ENCODE peak calls at places on chromosomes 2 and 18, in ten cellular contexts. H, W, V, F, R, U, O, I, X and A are unnamed samples.

GRCh38 chr2:190254451-190254850 is 65.2 kb downstream of the HIBCH start:
- DNase-seq in H (no peak), W (no peak), V (no peak), F (no peak), R (no peak), U (no peak), O (no peak), I (no peak), X (no peak), A (no peak)

GRCh38 chr2:156687715-156688114 is 251.5 kb downstream of the GPD2 start:
- DNase-seq in H (no peak), W (no peak), V (peak), F (no peak), R (no peak), U (no peak), O (no peak), I (no peak), X (no peak), A (no peak)

GRCh38 chr2:54685263-54685775 is 38.1 kb upstream of the EML6 start:
- DNase-seq in H (no peak), W (no peak), V (no peak), F (no peak), R (no peak), U (no peak), O (no peak), I (no peak), X (no peak), A (no peak)

GRCh38 chr2:164388511-164388910 is 232.8 kb downstream of the GRB14 start:
- DNase-seq in H (peak), W (no peak), V (peak), F (peak), R (peak), U (no peak), O (no peak), I (no peak), X (peak), A (peak)

GRCh38 chr2:73914667-73915066 is 12.0 kb upstream of the DGUOK start:
- DNase-seq in H (no peak), W (no peak), V (no peak), F (no peak), R (no peak), U (no peak), O (no peak), I (no peak), X (no peak), A (no peak)

GRCh38 chr2:50391553-50391952 is 640.4 kb downstream of the NRXN1 start:
- DNase-seq in H (no peak), W (no peak), V (no peak), F (no peak), R (no peak), U (no peak), O (no peak), I (no peak), X (no peak), A (no peak)

GRCh38 chr18:43396266-43396665 is 119.0 kb upstream of the SYT4 start:
- DNase-seq in H (no peak), W (no peak), V (peak), F (peak), R (no peak), U (no peak), O (no peak), I (peak), X (no peak), A (no peak)

GRCh38 chr2:180158961-180159360 is 151.9 kb upstream of the CWC22 start:
- DNase-seq in H (no peak), W (no peak), V (no peak), F (no peak), R (no peak), U (no peak), O (no peak), I (no peak), X (no peak), A (no peak)

GRCh38 chr2:34012728-34013302 is 413.7 kb upstream of the FAM98A start:
- DNase-seq in H (peak), W (peak), V (peak), F (peak), R (peak), U (no peak), O (peak), I (peak), X (peak), A (no peak)

GRCh38 chr2:54871457-54872103 is 148.1 kb downstream of the EML6 start:
- DNase-seq in H (no peak), W (no peak), V (peak), F (no peak), R (peak), U (no peak), O (no peak), I (no peak), X (no peak), A (no peak)

GRCh38 chr18:67386028-67386427 is 130.5 kb downstream of the DSEL start:
- DNase-seq in H (no peak), W (no peak), V (no peak), F (peak), R (peak), U (no peak), O (no peak), I (no peak), X (no peak), A (no peak)

GRCh38 chr2:58834404-58834803 is 593.3 kb upstream of the FANCL start:
- DNase-seq in H (no peak), W (peak), V (peak), F (peak), R (peak), U (peak), O (no peak), I (no peak), X (no peak), A (no peak)

GRCh38 chr2:238289574-238289973 is 1.2 kb upstream of the PER2 start:
- DNase-seq in H (no peak), W (peak), V (peak), F (no peak), R (no peak), U (no peak), O (no peak), I (no peak), X (no peak), A (no peak)

GRCh38 chr2:151664520-151664919 is 69.8 kb downstream of the NEB start:
- DNase-seq in H (no peak), W (no peak), V (no peak), F (no peak), R (no peak), U (no peak), O (no peak), I (no peak), X (no peak), A (no peak)

GRCh38 chr2:103174711-103175110 is 412.9 kb downstream of the TMEM182 start:
- DNase-seq in H (no peak), W (no peak), V (no peak), F (no peak), R (no peak), U (no peak), O (no peak), I (no peak), X (no peak), A (no peak)

GRCh38 chr2:33272001-33272400 is 204.4 kb upstream of the RASGRP3 start:
- DNase-seq in H (no peak), W (no peak), V (no peak), F (no peak), R (no peak), U (no peak), O (no peak), I (no peak), X (no peak), A (peak)

GRCh38 chr2:86552889-86553288 is 10.4 kb downstream of the CHMP3 start:
- DNase-seq in H (no peak), W (no peak), V (no peak), F (no peak), R (no peak), U (no peak), O (no peak), I (no peak), X (no peak), A (no peak)

GRCh38 chr2:40020997-40021396 is 241.9 kb upstream of the THUMPD2 start:
- DNase-seq in H (no peak), W (no peak), V (no peak), F (no peak), R (no peak), U (no peak), O (no peak), I (no peak), X (no peak), A (no peak)

GRCh38 chr2:233381013-233381995 is 27.0 kb downstream of the DGKD start:
- DNase-seq in H (no peak), W (no peak), V (peak), F (no peak), R (no peak), U (no peak), O (no peak), I (no peak), X (no peak), A (no peak)

GRCh38 chr2:195984951-195985726 is 83.5 kb downstream of the DNAH7 start:
- DNase-seq in H (no peak), W (no peak), V (no peak), F (peak), R (no peak), U (no peak), O (no peak), I (no peak), X (no peak), A (no peak)

GRCh38 chr2:15298769-15299168 is 262.4 kb downstream of the NBAS start:
- DNase-seq in H (no peak), W (no peak), V (no peak), F (no peak), R (no peak), U (no peak), O (no peak), I (no peak), X (no peak), A (no peak)

GRCh38 chr18:70781860-70782453 is 493.1 kb downstream of the SOCS6 start:
- DNase-seq in H (peak), W (peak), V (peak), F (peak), R (peak), U (peak), O (peak), I (peak), X (peak), A (peak)

GRCh38 chr2:11684894-11685460 is 15.0 kb upstream of the NTSR2 start:
- DNase-seq in H (no peak), W (no peak), V (no peak), F (no peak), R (no peak), U (no peak), O (no peak), I (no peak), X (no peak), A (no peak)

GRCh38 chr18:58447342-58448190 is 181.3 kb downstream of the ALPK2 start:
- DNase-seq in H (no peak), W (peak), V (no peak), F (no peak), R (no peak), U (no peak), O (no peak), I (peak), X (no peak), A (no peak)

GRCh38 chr2:16425462-16426336 is 239.9 kb downstream of the CYRIA start:
- DNase-seq in H (peak), W (no peak), V (no peak), F (no peak), R (peak), U (no peak), O (no peak), I (peak), X (no peak), A (no peak)

GRCh38 chr2:43458002-43458628 is 137.7 kb downstream of the THADA start:
- DNase-seq in H (no peak), W (no peak), V (no peak), F (peak), R (no peak), U (no peak), O (no peak), I (no peak), X (no peak), A (no peak)

GRCh38 chr18:13290856-13291271 is 72.3 kb downstream of the LDLRAD4 start:
- DNase-seq in H (no peak), W (no peak), V (no peak), F (no peak), R (no peak), U (no peak), O (no peak), I (no peak), X (no peak), A (no peak)

GRCh38 chr2:121999273-121999672 is 243.8 kb downstream of the TSN start:
- DNase-seq in H (no peak), W (no peak), V (no peak), F (peak), R (no peak), U (no peak), O (no peak), I (peak), X (no peak), A (no peak)

GRCh38 chr18:61635901-61636528 is 256.8 kb downstream of the RNF152 start:
- DNase-seq in H (no peak), W (peak), V (peak), F (peak), R (peak), U (peak), O (peak), I (peak), X (no peak), A (no peak)

GRCh38 chr2:75020476-75020875 is 62.0 kb downstream of the POLE4 start:
- DNase-seq in H (no peak), W (no peak), V (no peak), F (no peak), R (no peak), U (no peak), O (no peak), I (no peak), X (no peak), A (no peak)

DNA sequence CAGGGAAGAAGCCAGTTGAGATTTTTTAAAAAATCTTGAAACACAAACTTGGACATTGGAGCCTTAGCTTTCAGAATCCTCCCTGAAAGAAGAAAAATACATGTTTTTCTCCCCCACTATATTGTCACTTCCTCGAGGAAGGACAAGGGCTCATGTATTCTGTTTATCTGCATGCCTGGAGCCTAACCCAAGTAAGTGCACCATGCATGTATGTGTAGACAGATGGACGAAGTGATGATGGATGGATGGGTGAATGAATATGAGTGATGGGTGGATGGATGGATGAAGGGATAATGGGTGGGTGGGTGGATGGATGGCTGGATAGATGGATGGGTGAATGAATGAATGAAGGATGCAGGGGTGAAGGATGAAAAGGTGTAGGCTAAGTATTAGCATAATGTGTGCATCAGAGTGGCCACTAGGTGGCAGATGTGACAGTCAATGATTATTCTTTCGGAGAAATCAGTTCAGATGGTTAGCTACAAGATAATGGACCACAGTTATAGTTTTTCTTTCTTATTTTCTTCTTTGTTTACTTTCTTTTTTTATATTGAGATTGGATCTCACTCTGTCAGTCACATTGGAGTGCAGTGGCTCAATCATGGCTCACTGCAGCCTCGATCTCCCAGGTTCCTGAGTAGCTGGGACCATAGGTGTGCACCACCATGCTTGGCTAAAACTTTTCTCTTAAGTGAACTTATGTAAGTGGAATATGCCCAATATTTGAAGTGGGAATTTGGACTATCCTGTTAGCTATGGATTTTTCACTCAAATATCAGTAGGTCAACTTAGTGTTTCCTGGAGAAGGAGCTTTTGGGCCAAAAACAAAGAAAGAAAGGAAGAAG is 18.5 kb upstream of the CCDC93 start:
- DNase-seq in H (peak), W (peak), V (peak), F (peak), R (peak), U (peak), O (no peak), I (peak), X (no peak), A (no peak)
- TF ChIP-seq MAX in H (no peak), W (no peak), V (no peak), F (no peak), R (no peak), U (no peak), O (no peak), I (no peak), X (no peak), A (no peak)

GRCh38 chr2:130822766-130823165 is 13.9 kb upstream of the ARHGEF4 start:
- DNase-seq in H (no peak), W (no peak), V (no peak), F (no peak), R (no peak), U (no peak), O (no peak), I (no peak), X (no peak), A (no peak)

GRCh38 chr2:130821867-130822266 is 14.8 kb upstream of the ARHGEF4 start:
- DNase-seq in H (no peak), W (no peak), V (no peak), F (no peak), R (no peak), U (no peak), O (no peak), I (no peak), X (no peak), A (no peak)

GRCh38 chr2:130819915-130820861 is 16.5 kb upstream of the ARHGEF4 start:
- DNase-seq in H (no peak), W (peak), V (no peak), F (no peak), R (no peak), U (no peak), O (no peak), I (peak), X (no peak), A (no peak)

GRCh38 chr2:130818809-130819208 is 17.9 kb upstream of the ARHGEF4 start:
- DNase-seq in H (no peak), W (no peak), V (no peak), F (no peak), R (no peak), U (no peak), O (no peak), I (no peak), X (no peak), A (no peak)

DNA sequence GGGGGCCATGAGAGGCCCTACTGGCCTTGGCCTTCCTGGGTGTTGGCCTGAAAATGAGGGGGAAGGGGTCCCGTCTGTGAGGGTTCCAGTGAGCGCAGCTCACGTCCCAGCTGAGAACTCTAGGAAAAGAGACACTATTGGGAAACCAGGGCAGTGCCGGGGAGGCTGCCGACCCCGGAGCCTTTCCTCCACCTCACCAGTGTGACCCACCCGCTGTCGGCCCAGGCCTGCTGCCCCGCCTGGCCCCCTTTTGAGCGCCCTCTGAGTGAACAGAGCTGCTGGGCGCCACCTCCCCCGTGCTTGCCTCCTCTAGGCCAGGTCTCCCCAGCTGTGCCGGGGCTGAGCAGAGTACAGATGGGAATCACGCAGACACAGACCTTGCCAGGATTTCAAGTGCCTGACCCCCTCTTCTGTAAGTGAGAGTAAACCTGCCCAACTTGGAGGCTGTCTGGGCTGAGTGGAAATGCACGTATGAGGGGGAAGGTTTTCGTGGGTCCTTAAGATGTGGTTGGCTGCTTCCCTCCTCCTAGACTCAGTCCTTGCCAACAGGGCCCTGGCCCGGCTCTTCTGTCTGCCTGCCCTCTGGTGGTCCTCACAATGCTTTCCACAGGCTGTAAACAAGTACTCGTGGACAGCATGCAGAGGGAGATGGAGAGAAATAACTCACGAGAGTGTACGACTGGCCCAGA is 17.3 kb upstream of the ARHGEF4 start:
- DNase-seq in H (no peak), W (no peak), V (no peak), F (no peak), R (no peak), U (no peak), O (no peak), I (no peak), X (no peak), A (no peak)
- TF ChIP-seq MAX in H (no peak), W (no peak), V (no peak), F (no peak), R (no peak), U (no peak), O (no peak), I (no peak), X (no peak), A (no peak)

DNA sequence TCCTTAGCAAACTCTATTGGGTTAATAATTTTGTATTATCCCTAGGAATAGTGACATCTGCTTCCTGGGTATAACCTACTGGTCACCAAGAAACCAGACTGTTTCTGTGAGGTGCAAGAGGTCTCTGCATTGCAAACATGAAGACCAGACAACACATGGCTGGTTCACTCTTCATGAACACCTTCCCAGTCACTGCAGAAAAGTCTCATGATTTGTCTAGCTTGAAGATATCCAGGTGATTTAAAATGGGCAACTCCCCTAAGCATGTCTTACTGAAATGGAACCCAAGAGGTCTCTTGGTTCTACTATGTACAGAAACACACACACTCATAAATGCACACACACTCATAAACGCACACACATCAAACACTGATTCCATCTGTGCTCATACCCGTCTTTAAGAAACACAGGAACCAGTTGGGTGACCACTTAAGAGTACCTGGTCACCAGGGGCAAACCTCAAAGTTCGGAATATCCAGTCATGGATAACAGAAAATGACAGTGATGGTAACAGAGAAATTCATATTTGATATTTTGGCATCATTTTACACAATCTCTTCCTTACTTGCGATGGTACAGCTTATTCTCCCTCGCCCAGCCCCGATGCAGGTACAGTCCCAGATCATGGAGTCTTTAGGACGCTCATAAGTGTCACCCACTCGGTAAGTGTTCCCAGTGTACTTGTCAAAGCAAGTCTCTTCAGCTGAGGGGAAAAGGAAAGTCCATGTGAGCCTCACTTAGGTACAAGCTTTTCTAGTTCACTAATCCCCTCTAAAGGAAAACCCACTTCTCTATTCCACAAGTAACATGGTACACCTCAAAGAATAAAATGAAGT is 2.9 kb downstream of the FN1 start:
- DNase-seq in H (no peak), W (no peak), V (no peak), F (peak), R (no peak), U (no peak), O (no peak), I (no peak), X (no peak), A (no peak)
- TF ChIP-seq MAX in H (no peak), W (no peak), V (no peak), F (no peak), R (peak), U (no peak), O (no peak), I (no peak), X (no peak), A (no peak)

DNA sequence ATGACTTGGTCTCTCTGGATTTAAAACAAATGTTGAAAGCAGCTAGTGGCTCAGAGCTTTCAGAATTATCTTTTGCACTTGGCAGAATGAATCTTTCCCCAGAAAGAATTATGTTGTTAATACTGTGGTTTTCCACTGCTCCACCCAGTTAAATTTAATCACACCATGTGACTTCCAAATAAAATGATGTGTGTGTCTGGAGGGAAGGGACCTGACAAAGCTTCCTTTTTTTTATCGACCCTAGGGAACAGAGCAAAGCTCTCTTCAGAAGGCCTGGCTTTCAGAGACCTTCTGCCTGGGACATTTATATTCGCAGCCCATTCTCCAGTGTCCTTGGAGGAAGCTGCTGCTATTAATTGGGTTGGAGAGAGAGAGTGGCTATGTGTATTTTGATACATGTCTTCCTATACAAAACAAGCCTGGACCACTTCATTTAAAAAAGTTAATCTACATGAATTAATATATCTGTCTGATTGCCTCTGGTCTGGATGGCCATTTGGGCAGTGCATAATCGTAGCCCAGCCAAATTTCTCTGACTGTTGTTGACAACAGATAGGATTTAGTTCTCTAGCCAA is 233.7 kb downstream of the PRKCE start:
- DNase-seq in H (no peak), W (no peak), V (peak), F (no peak), R (no peak), U (no peak), O (no peak), I (peak), X (no peak), A (no peak)
- TF ChIP-seq MAX in H (no peak), W (no peak), V (no peak), F (no peak), R (no peak), U (no peak), O (no peak), I (no peak), X (no peak), A (no peak)